ENCODE peak calls at places on chromosomes 13 and 19, in four cellular contexts. One of them, this sample, is unnamed.

GRCh38 chr19:6061420-6062130 is 48.7 kb downstream of the RFX2 start:
- DNase-seq in H1: no peak
- DNase-seq in ovary: peak
- DNase-seq in lower leg skin: peak
- DNase-seq in this sample: no peak

GRCh38 chr19:15173746-15174404 is 26.9 kb downstream of the NOTCH3 start:
- DNase-seq in lower leg skin: no peak
- DNase-seq in H1: no peak
- DNase-seq in ovary: no peak
- DNase-seq in this sample: peak

GRCh38 chr13:112664501-112665203 is 25.2 kb upstream of the ATP11A start:
- DNase-seq in H1: no peak
- DNase-seq in ovary: no peak
- DNase-seq in lower leg skin: peak
- DNase-seq in this sample: no peak

GRCh38 chr13:28326081-28326480 is 168.8 kb downstream of the FLT1 start:
- DNase-seq in ovary: no peak
- DNase-seq in H1: no peak
- DNase-seq in lower leg skin: no peak
- DNase-seq in this sample: no peak

GRCh38 chr19:3270908-3271307 is 46.4 kb downstream of the CELF5 start:
- DNase-seq in ovary: no peak
- DNase-seq in H1: no peak
- DNase-seq in lower leg skin: no peak
- DNase-seq in this sample: peak

GRCh38 chr19:53463263-53463662 is 4.3 kb upstream of the ZNF813 start:
- DNase-seq in ovary: peak
- DNase-seq in H1: peak
- DNase-seq in lower leg skin: no peak
- DNase-seq in this sample: no peak

GRCh38 chr13:110047511-110047910 is 259.4 kb downstream of the COL4A1 start:
- DNase-seq in ovary: peak
- DNase-seq in lower leg skin: no peak
- DNase-seq in H1: no peak
- DNase-seq in this sample: no peak

GRCh38 chr19:9709305-9709704 is 34.4 kb upstream of the ZNF562 start:
- DNase-seq in lower leg skin: no peak
- DNase-seq in ovary: no peak
- DNase-seq in H1: no peak
- DNase-seq in this sample: no peak

GRCh38 chr19:1293782-1294621 is 8.3 kb downstream of the EFNA2 start:
- DNase-seq in ovary: no peak
- DNase-seq in H1: no peak
- DNase-seq in lower leg skin: no peak
- DNase-seq in this sample: no peak

GRCh38 chr19:5213667-5214066 is 126.9 kb downstream of the PTPRS start:
- DNase-seq in H1: no peak
- DNase-seq in ovary: no peak
- DNase-seq in lower leg skin: no peak
- DNase-seq in this sample: no peak

GRCh38 chr19:17860993-17861360 is 1.3 kb downstream of the RPL18A start:
- DNase-seq in lower leg skin: no peak
- DNase-seq in H1: no peak
- DNase-seq in ovary: no peak
- DNase-seq in this sample: no peak

GRCh38 chr13:26721251-26721939 is 39.2 kb downstream of the GPR12 start:
- DNase-seq in lower leg skin: peak
- DNase-seq in H1: no peak
- DNase-seq in ovary: no peak
- DNase-seq in this sample: no peak

DNA sequence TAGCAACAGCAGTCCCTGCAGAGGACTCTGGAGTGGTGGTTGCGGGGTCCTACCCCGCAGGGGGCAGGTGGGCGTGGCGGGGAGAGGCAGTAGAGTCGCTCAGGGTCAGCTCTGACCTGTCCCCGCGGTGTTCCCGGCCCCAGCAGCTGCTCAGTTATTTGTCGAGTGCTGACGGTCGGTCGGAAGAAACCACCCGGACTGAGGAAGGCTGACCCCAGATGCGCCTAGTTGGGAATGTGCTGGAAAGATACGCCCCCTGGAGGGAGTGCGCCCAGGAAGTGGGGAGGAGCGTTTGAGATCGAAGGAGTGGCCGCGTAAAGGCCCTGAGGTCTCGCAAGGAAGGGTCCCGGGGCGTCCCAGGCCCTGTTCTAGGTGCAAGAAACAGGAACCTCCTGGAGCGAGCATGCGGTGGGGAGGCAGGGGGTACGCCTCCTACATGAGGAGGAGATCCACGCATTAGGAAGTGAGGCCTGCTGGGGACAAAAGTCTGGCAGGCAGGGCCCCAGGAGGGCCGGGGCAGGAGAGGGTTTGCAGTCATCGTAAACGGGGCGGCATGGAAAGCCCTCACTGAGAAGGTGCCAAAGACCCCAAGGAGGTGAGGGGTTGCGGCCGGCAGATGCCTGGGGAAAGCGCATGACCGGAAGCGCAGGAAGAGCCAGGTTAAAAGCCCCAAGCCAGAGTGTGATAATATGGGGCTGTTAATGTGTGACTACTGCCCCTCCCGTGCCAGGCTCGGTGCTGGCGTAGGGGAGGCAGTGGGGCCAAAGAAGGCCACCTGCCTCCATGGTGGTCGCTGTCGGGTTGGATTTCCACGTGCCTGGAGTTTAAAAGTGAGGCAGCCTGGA is 9.1 kb downstream of the CCDC8 start:
- DNase-seq in ovary: peak
- DNase-seq in lower leg skin: no peak
- DNase-seq in H1: no peak
- DNase-seq in this sample: no peak
- TF ChIP-seq POLR2A in ovary: peak
- TF ChIP-seq POLR2A in lower leg skin: no peak
- TF ChIP-seq POLR2A in H1: no peak
- TF ChIP-seq POLR2A in this sample: no peak

GRCh38 chr19:13099073-13099999 is 3.3 kb downstream of the LYL1 start:
- DNase-seq in H1: no peak
- DNase-seq in lower leg skin: no peak
- DNase-seq in ovary: peak
- DNase-seq in this sample: peak
- TF ChIP-seq POLR2A in H1: no peak
- TF ChIP-seq POLR2A in lower leg skin: no peak
- TF ChIP-seq POLR2A in ovary: no peak
- TF ChIP-seq POLR2A in this sample: peak

DNA sequence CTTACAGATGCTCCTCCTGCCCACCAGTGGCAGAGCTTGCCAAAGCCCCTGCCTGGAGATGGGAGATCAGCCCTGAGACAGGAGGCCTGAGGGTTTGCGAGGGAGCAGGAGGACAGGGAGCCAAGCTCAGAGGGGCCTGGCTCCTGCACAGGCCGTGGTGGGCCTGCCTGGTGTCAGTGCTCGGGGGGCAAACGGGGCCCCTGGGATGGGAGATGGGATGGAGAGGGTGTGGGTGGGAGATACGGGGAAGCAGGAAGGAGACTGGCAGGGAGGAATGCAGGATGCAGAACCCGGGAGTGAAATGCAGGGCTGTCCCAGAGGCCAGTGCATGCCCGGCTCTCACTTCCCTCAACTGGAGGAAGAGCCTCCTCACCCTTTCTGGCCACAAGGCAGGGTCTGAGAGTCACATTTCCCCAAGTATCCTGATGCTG is 19.9 kb downstream of the ELAVL1 start:
- DNase-seq in H1: no peak
- DNase-seq in ovary: no peak
- DNase-seq in lower leg skin: no peak
- DNase-seq in this sample: no peak
- TF ChIP-seq POLR2A in H1: no peak
- TF ChIP-seq POLR2A in ovary: no peak
- TF ChIP-seq POLR2A in lower leg skin: no peak
- TF ChIP-seq POLR2A in this sample: no peak

GRCh38 chr19:34265221-34265650 is 10.9 kb downstream of the GARRE1 start:
- DNase-seq in H1: no peak
- DNase-seq in lower leg skin: peak
- DNase-seq in ovary: no peak
- DNase-seq in this sample: no peak
- TF ChIP-seq POLR2A in H1: no peak
- TF ChIP-seq POLR2A in lower leg skin: no peak
- TF ChIP-seq POLR2A in ovary: no peak
- TF ChIP-seq POLR2A in this sample: no peak

DNA sequence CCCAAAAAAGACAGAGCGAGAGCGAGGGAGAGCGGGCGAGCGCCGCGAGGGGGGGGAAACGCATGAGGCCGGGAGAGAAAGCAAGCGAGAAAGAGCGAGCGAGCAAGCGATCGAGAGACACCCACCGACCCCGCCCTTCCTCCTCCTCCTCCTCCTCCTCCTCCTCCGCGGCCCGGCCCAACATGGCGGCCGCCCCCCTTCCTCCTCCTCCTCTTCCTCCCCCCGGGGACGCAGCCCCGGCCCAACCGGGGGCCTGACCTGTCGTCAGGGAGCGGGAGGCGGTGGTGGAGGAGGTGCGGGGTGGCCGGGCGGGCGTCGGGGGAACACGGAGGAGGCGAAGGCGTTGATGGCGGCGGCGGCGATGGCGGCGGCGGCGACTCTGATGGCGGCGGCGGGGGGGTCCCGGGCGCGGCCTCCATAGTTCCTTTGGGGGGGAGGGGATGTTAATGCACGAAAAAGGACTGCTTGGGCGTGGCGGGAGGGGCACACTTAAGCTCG is 1.4 kb downstream of the ZC3H4 start:
- DNase-seq in ovary: peak
- DNase-seq in lower leg skin: peak
- DNase-seq in H1: peak
- DNase-seq in this sample: peak
- TF ChIP-seq POLR2A in ovary: peak
- TF ChIP-seq POLR2A in lower leg skin: no peak
- TF ChIP-seq POLR2A in H1: peak
- TF ChIP-seq POLR2A in this sample: no peak

This sample was measured in erythroblast.